ENCODE peak calls at places on chromosomes 2 and 18, in nine cellular contexts. One of them, this sample, is unnamed.

GRCh38 chr2:219460424-219460926 is 25.8 kb downstream of the SPEG start:
- DNase-seq in HuH-7.5: no peak
- DNase-seq in GM06990: no peak
- DNase-seq in left ventricle myocardium inferior: peak; percentile 77
- DNase-seq in NCI-H524: peak; percentile 54
- DNase-seq in RKO: no peak
- DNase-seq in iPS DF 19.7: no peak
- DNase-seq in NAMALWA: no peak
- DNase-seq in WTC11: peak; percentile 69
- DNase-seq in this sample: no peak

GRCh38 chr2:236440110-236440881 is 129.3 kb upstream of the ACKR3 start:
- DNase-seq in WTC11: no peak
- DNase-seq in NAMALWA: no peak
- DNase-seq in HuH-7.5: no peak
- DNase-seq in iPS DF 19.7: no peak
- DNase-seq in RKO: no peak
- DNase-seq in left ventricle myocardium inferior: no peak
- DNase-seq in GM06990: no peak
- DNase-seq in NCI-H524: no peak
- DNase-seq in this sample: no peak

GRCh38 chr2:5319493-5319892 is 372.7 kb upstream of the SOX11 start:
- DNase-seq in RKO: no peak
- DNase-seq in WTC11: no peak
- DNase-seq in NAMALWA: no peak
- DNase-seq in GM06990: no peak
- DNase-seq in iPS DF 19.7: no peak
- DNase-seq in NCI-H524: no peak
- DNase-seq in HuH-7.5: no peak
- DNase-seq in left ventricle myocardium inferior: no peak
- DNase-seq in this sample: no peak

GRCh38 chr2:207831569-207832248 is 62.0 kb upstream of the FZD5 start:
- DNase-seq in RKO: no peak
- DNase-seq in iPS DF 19.7: no peak
- DNase-seq in HuH-7.5: no peak
- DNase-seq in left ventricle myocardium inferior: no peak
- DNase-seq in NAMALWA: no peak
- DNase-seq in WTC11: no peak
- DNase-seq in GM06990: no peak
- DNase-seq in NCI-H524: no peak
- DNase-seq in this sample: peak; percentile 92

GRCh38 chr2:120205901-120206581 is 17.2 kb downstream of the TMEM185B start:
- DNase-seq in GM06990: no peak
- DNase-seq in NCI-H524: no peak
- DNase-seq in NAMALWA: peak; percentile 54
- DNase-seq in RKO: no peak
- DNase-seq in left ventricle myocardium inferior: no peak
- DNase-seq in HuH-7.5: no peak
- DNase-seq in iPS DF 19.7: no peak
- DNase-seq in WTC11: peak; percentile 85
- DNase-seq in this sample: peak; percentile 46

GRCh38 chr18:78986018-78986481 is 6.4 kb downstream of the SALL3 start:
- DNase-seq in HuH-7.5: no peak
- DNase-seq in NAMALWA: peak; percentile 17
- DNase-seq in WTC11: peak; percentile 45
- DNase-seq in NCI-H524: peak; percentile 33
- DNase-seq in RKO: peak; percentile 1
- DNase-seq in iPS DF 19.7: no peak
- DNase-seq in left ventricle myocardium inferior: no peak
- DNase-seq in GM06990: no peak
- DNase-seq in this sample: peak; percentile 10

GRCh38 chr2:234425923-234426603 is 70.8 kb downstream of the ARL4C start:
- DNase-seq in WTC11: no peak
- DNase-seq in HuH-7.5: no peak
- DNase-seq in NAMALWA: peak; percentile 65
- DNase-seq in iPS DF 19.7: no peak
- DNase-seq in NCI-H524: no peak
- DNase-seq in left ventricle myocardium inferior: no peak
- DNase-seq in GM06990: peak; percentile 54
- DNase-seq in RKO: no peak
- DNase-seq in this sample: no peak

GRCh38 chr2:48341556-48342133 is 188.3 kb upstream of the STON1 start:
- DNase-seq in GM06990: no peak
- DNase-seq in NAMALWA: no peak
- DNase-seq in iPS DF 19.7: no peak
- DNase-seq in HuH-7.5: no peak
- DNase-seq in left ventricle myocardium inferior: no peak
- DNase-seq in NCI-H524: no peak
- DNase-seq in WTC11: no peak
- DNase-seq in RKO: no peak
- DNase-seq in this sample: no peak

GRCh38 chr2:191311627-191312026 is 66.4 kb downstream of the MYO1B start:
- DNase-seq in NAMALWA: no peak
- DNase-seq in RKO: peak; percentile 66
- DNase-seq in NCI-H524: no peak
- DNase-seq in GM06990: no peak
- DNase-seq in iPS DF 19.7: no peak
- DNase-seq in HuH-7.5: peak; percentile 23
- DNase-seq in WTC11: no peak
- DNase-seq in left ventricle myocardium inferior: no peak
- DNase-seq in this sample: no peak

GRCh38 chr2:16613475-16613874 is 52.2 kb downstream of the CYRIA start:
- DNase-seq in left ventricle myocardium inferior: no peak
- DNase-seq in NCI-H524: no peak
- DNase-seq in GM06990: no peak
- DNase-seq in WTC11: no peak
- DNase-seq in RKO: peak; percentile 28
- DNase-seq in iPS DF 19.7: no peak
- DNase-seq in HuH-7.5: peak; percentile 21
- DNase-seq in NAMALWA: peak; percentile 64
- DNase-seq in this sample: no peak

GRCh38 chr2:190119257-190119656 is 56.7 kb upstream of the MSTN start:
- DNase-seq in RKO: no peak
- DNase-seq in NAMALWA: no peak
- DNase-seq in HuH-7.5: no peak
- DNase-seq in NCI-H524: no peak
- DNase-seq in iPS DF 19.7: peak; percentile 25
- DNase-seq in left ventricle myocardium inferior: peak; percentile 27
- DNase-seq in GM06990: no peak
- DNase-seq in WTC11: peak; percentile 66
- DNase-seq in this sample: no peak

GRCh38 chr2:84781942-84782716 is 98.8 kb downstream of the TRABD2A start:
- DNase-seq in HuH-7.5: no peak
- DNase-seq in NAMALWA: peak; percentile 11
- DNase-seq in RKO: no peak
- DNase-seq in iPS DF 19.7: no peak
- DNase-seq in WTC11: no peak
- DNase-seq in NCI-H524: no peak
- DNase-seq in GM06990: no peak
- DNase-seq in left ventricle myocardium inferior: no peak
- DNase-seq in this sample: no peak

GRCh38 chr18:44128365-44128764 is 552.3 kb upstream of the SETBP1 start:
- DNase-seq in RKO: peak; percentile 5
- DNase-seq in HuH-7.5: no peak
- DNase-seq in GM06990: no peak
- DNase-seq in WTC11: no peak
- DNase-seq in left ventricle myocardium inferior: no peak
- DNase-seq in NCI-H524: no peak
- DNase-seq in iPS DF 19.7: no peak
- DNase-seq in NAMALWA: no peak
- DNase-seq in this sample: no peak

GRCh38 chr2:42021490-42021889 is 26.3 kb upstream of the PKDCC start:
- DNase-seq in NAMALWA: no peak
- DNase-seq in WTC11: no peak
- DNase-seq in RKO: no peak
- DNase-seq in HuH-7.5: no peak
- DNase-seq in left ventricle myocardium inferior: no peak
- DNase-seq in iPS DF 19.7: no peak
- DNase-seq in GM06990: no peak
- DNase-seq in NCI-H524: no peak
- DNase-seq in this sample: no peak

GRCh38 chr2:229388746-229389145 is 117.7 kb upstream of the PID1 start:
- DNase-seq in left ventricle myocardium inferior: no peak
- DNase-seq in NCI-H524: no peak
- DNase-seq in NAMALWA: no peak
- DNase-seq in HuH-7.5: no peak
- DNase-seq in GM06990: no peak
- DNase-seq in WTC11: no peak
- DNase-seq in RKO: no peak
- DNase-seq in iPS DF 19.7: no peak
- DNase-seq in this sample: no peak

GRCh38 chr18:76252880-76253279 is 242.2 kb downstream of the ZNF516 start:
- DNase-seq in iPS DF 19.7: no peak
- DNase-seq in left ventricle myocardium inferior: no peak
- DNase-seq in NCI-H524: no peak
- DNase-seq in RKO: no peak
- DNase-seq in NAMALWA: peak; percentile 46
- DNase-seq in HuH-7.5: no peak
- DNase-seq in WTC11: peak; percentile 36
- DNase-seq in GM06990: no peak
- DNase-seq in this sample: no peak

GRCh38 chr2:106649306-106649705 is 162.1 kb downstream of the CD8B2 start:
- DNase-seq in left ventricle myocardium inferior: no peak
- DNase-seq in HuH-7.5: no peak
- DNase-seq in RKO: no peak
- DNase-seq in iPS DF 19.7: no peak
- DNase-seq in GM06990: no peak
- DNase-seq in NAMALWA: no peak
- DNase-seq in WTC11: no peak
- DNase-seq in NCI-H524: no peak
- DNase-seq in this sample: no peak

GRCh38 chr2:192194866-192195547 is at the start of gene TMEFF2:
- DNase-seq in GM06990: peak; percentile 26
- DNase-seq in HuH-7.5: peak; percentile 85
- DNase-seq in NCI-H524: peak; percentile 92
- DNase-seq in iPS DF 19.7: peak; percentile 64
- DNase-seq in RKO: no peak
- DNase-seq in WTC11: peak; percentile 92
- DNase-seq in left ventricle myocardium inferior: peak; percentile 57
- DNase-seq in NAMALWA: no peak
- DNase-seq in this sample: no peak

GRCh38 chr2:8592736-8593135 is 89.1 kb upstream of the ID2 start:
- DNase-seq in iPS DF 19.7: no peak
- DNase-seq in NAMALWA: no peak
- DNase-seq in HuH-7.5: no peak
- DNase-seq in left ventricle myocardium inferior: no peak
- DNase-seq in GM06990: no peak
- DNase-seq in WTC11: no peak
- DNase-seq in NCI-H524: no peak
- DNase-seq in RKO: no peak
- DNase-seq in this sample: no peak

GRCh38 chr2:169815849-169816248 is 8.9 kb downstream of the METTL5 start:
- DNase-seq in iPS DF 19.7: no peak
- DNase-seq in NCI-H524: no peak
- DNase-seq in left ventricle myocardium inferior: no peak
- DNase-seq in NAMALWA: no peak
- DNase-seq in RKO: peak; percentile 86
- DNase-seq in HuH-7.5: no peak
- DNase-seq in GM06990: no peak
- DNase-seq in WTC11: no peak
- DNase-seq in this sample: no peak

GRCh38 chr2:203782262-203782976 is 76.0 kb downstream of the CD28 start:
- DNase-seq in NAMALWA: peak; percentile 73
- DNase-seq in HuH-7.5: peak; percentile 71
- DNase-seq in left ventricle myocardium inferior: no peak
- DNase-seq in NCI-H524: peak; percentile 1
- DNase-seq in GM06990: no peak
- DNase-seq in RKO: peak; percentile 87
- DNase-seq in iPS DF 19.7: peak; percentile 63
- DNase-seq in WTC11: peak; percentile 53
- DNase-seq in this sample: peak; percentile 78

GRCh38 chr18:6352275-6352674 is 62.4 kb downstream of the L3MBTL4 start:
- DNase-seq in left ventricle myocardium inferior: no peak
- DNase-seq in iPS DF 19.7: no peak
- DNase-seq in RKO: no peak
- DNase-seq in HuH-7.5: no peak
- DNase-seq in WTC11: no peak
- DNase-seq in GM06990: no peak
- DNase-seq in NAMALWA: no peak
- DNase-seq in NCI-H524: no peak
- DNase-seq in this sample: no peak

GRCh38 chr2:118169359-118170005 is 81.2 kb downstream of the INSIG2 start:
- DNase-seq in NAMALWA: no peak
- DNase-seq in RKO: no peak
- DNase-seq in HuH-7.5: no peak
- DNase-seq in WTC11: no peak
- DNase-seq in GM06990: no peak
- DNase-seq in left ventricle myocardium inferior: peak; percentile 44
- DNase-seq in NCI-H524: no peak
- DNase-seq in iPS DF 19.7: no peak
- DNase-seq in this sample: no peak

GRCh38 chr2:33215299-33215698 is 261.1 kb upstream of the RASGRP3 start:
- DNase-seq in WTC11: peak; percentile 17
- DNase-seq in HuH-7.5: no peak
- DNase-seq in iPS DF 19.7: no peak
- DNase-seq in left ventricle myocardium inferior: peak; percentile 52
- DNase-seq in RKO: no peak
- DNase-seq in NCI-H524: peak; percentile 69
- DNase-seq in NAMALWA: no peak
- DNase-seq in GM06990: no peak
- DNase-seq in this sample: no peak

GRCh38 chr2:17107131-17107530 is 411.1 kb downstream of the RAD51AP2 start:
- DNase-seq in left ventricle myocardium inferior: no peak
- DNase-seq in GM06990: no peak
- DNase-seq in WTC11: no peak
- DNase-seq in iPS DF 19.7: no peak
- DNase-seq in NAMALWA: no peak
- DNase-seq in NCI-H524: no peak
- DNase-seq in RKO: no peak
- DNase-seq in HuH-7.5: no peak
- DNase-seq in this sample: no peak

GRCh38 chr2:138245309-138245708 is 256.3 kb upstream of the SPOPL start:
- DNase-seq in NCI-H524: no peak
- DNase-seq in GM06990: no peak
- DNase-seq in iPS DF 19.7: no peak
- DNase-seq in WTC11: no peak
- DNase-seq in left ventricle myocardium inferior: no peak
- DNase-seq in RKO: no peak
- DNase-seq in NAMALWA: no peak
- DNase-seq in HuH-7.5: no peak
- DNase-seq in this sample: no peak

GRCh38 chr18:73479472-73479871 is 611.7 kb upstream of the NETO1 start:
- DNase-seq in left ventricle myocardium inferior: no peak
- DNase-seq in NCI-H524: no peak
- DNase-seq in HuH-7.5: no peak
- DNase-seq in WTC11: no peak
- DNase-seq in GM06990: no peak
- DNase-seq in RKO: no peak
- DNase-seq in NAMALWA: no peak
- DNase-seq in iPS DF 19.7: no peak
- DNase-seq in this sample: no peak